ENCODE peak calls at places on chromosome 13, in eight cellular contexts. A, V, H, U, S, Q, R and Z are unnamed samples.

GRCh38 chr13:93225610-93226009 is 997 bp upstream of the GPC6 start:
- DNase-seq in A (no peak), V (no peak), H (no peak), U (no peak), S (no peak), Q (no peak), R (no peak), Z (peak; percentile 77)

GRCh38 chr13:43269037-43269476 is 245.7 kb downstream of the DNAJC15 start:
- DNase-seq in A (no peak), V (no peak), H (no peak), U (peak; percentile 97), S (no peak), Q (no peak), R (peak; percentile 55), Z (peak; percentile 84)

GRCh38 chr13:39385621-39386231 is 217.3 kb downstream of the LHFPL6 start:
- DNase-seq in A (no peak), V (no peak), H (no peak), U (no peak), S (peak; percentile 53), Q (no peak), R (no peak), Z (no peak)

GRCh38 chr13:67204731-67205130 is 25.4 kb downstream of the PCDH9 start:
- DNase-seq in A (no peak), V (no peak), H (no peak), U (no peak), S (no peak), Q (no peak), R (no peak), Z (no peak)

GRCh38 chr13:76969488-76970365 is 21.4 kb downstream of the ACOD1 start:
- DNase-seq in A (no peak), V (no peak), H (no peak), U (no peak), S (no peak), Q (no peak), R (no peak), Z (peak; percentile 88)

GRCh38 chr13:37342205-37342604 is 236.7 kb upstream of the CSNK1A1L start:
- DNase-seq in A (no peak), V (no peak), H (no peak), U (no peak), S (no peak), Q (no peak), R (no peak), Z (no peak)

GRCh38 chr13:24233351-24233901 is 72.9 kb downstream of the SPATA13 start:
- DNase-seq in A (no peak), V (no peak), H (no peak), U (peak; percentile 44), S (no peak), Q (no peak), R (no peak), Z (no peak)

GRCh38 chr13:113816248-113816924 is 47.5 kb downstream of the GAS6 start:
- DNase-seq in A (no peak), V (no peak), H (no peak), U (no peak), S (no peak), Q (no peak), R (no peak), Z (no peak)

GRCh38 chr13:114212096-114212495 is 22.6 kb upstream of the CDC16 start:
- DNase-seq in A (no peak), V (no peak), H (no peak), U (no peak), S (no peak), Q (no peak), R (peak; percentile 74), Z (no peak)

GRCh38 chr13:109331898-109332297 is 454.5 kb downstream of the IRS2 start:
- DNase-seq in A (no peak), V (no peak), H (no peak), U (peak; percentile 91), S (no peak), Q (no peak), R (no peak), Z (no peak)

GRCh38 chr13:77507931-77508776 is 27.4 kb upstream of the SCEL start:
- DNase-seq in A (no peak), V (no peak), H (no peak), U (peak; percentile 91), S (no peak), Q (no peak), R (no peak), Z (peak; percentile 92)

GRCh38 chr13:43905435-43906031 is 25.8 kb downstream of the LACC1 start:
- DNase-seq in A (peak; percentile 79), V (no peak), H (peak; percentile 45), U (peak; percentile 71), S (peak; percentile 73), Q (no peak), R (peak; percentile 1), Z (peak; percentile 48)

GRCh38 chr13:94620286-94620896 is 18.7 kb downstream of the GPR180 start:
- DNase-seq in A (peak; percentile 69), V (peak; percentile 14), H (peak; percentile 26), U (peak; percentile 33), S (no peak), Q (no peak), R (no peak), Z (peak; percentile 28)

GRCh38 chr13:30869491-30869890 is 36.6 kb upstream of the MEDAG start:
- DNase-seq in A (no peak), V (no peak), H (no peak), U (no peak), S (no peak), Q (no peak), R (no peak), Z (no peak)

GRCh38 chr13:53151692-53152421 is 123.2 kb downstream of the OLFM4 start:
- DNase-seq in A (peak; percentile 82), V (peak; percentile 42), H (peak; percentile 71), U (peak; percentile 14), S (peak; percentile 69), Q (no peak), R (no peak), Z (no peak)

GRCh38 chr13:30037306-30037705 is 186.9 kb upstream of the UBL3 start:
- DNase-seq in A (no peak), V (no peak), H (peak; percentile 21), U (no peak), S (no peak), Q (no peak), R (no peak), Z (no peak)

GRCh38 chr13:77698211-77699058 is 948 bp downstream of the SLAIN1 start:
- DNase-seq in A (peak; percentile 88), V (peak; percentile 40), H (peak; percentile 39), U (no peak), S (peak; percentile 76), Q (no peak), R (no peak), Z (no peak)

GRCh38 chr13:24644051-24644450 is 36.2 kb upstream of the ATP12A start:
- DNase-seq in A (no peak), V (no peak), H (no peak), U (peak; percentile 64), S (no peak), Q (no peak), R (no peak), Z (no peak)

GRCh38 chr13:48411281-48412099 is 1.4 kb downstream of the LPAR6 start:
- DNase-seq in A (no peak), V (no peak), H (no peak), U (no peak), S (no peak), Q (no peak), R (no peak), Z (no peak)

GRCh38 chr13:52160053-52160452 is 656 bp upstream of the NEK3 start:
- DNase-seq in A (no peak), V (no peak), H (no peak), U (no peak), S (no peak), Q (no peak), R (no peak), Z (no peak)

GRCh38 chr13:35704331-35704730 is 227.8 kb upstream of the MAB21L1 start:
- DNase-seq in A (no peak), V (no peak), H (no peak), U (no peak), S (no peak), Q (no peak), R (no peak), Z (no peak)

GRCh38 chr13:50494110-50494509 is 349.4 kb downstream of the DLEU7 start:
- DNase-seq in A (no peak), V (no peak), H (no peak), U (no peak), S (no peak), Q (no peak), R (no peak), Z (no peak)

GRCh38 chr13:66926851-66927524 is 303.1 kb downstream of the PCDH9 start:
- DNase-seq in A (no peak), V (no peak), H (no peak), U (no peak), S (no peak), Q (no peak), R (no peak), Z (peak; percentile 87)

GRCh38 chr13:80012281-80012680 is 328.6 kb downstream of the SPRY2 start:
- DNase-seq in A (no peak), V (no peak), H (no peak), U (peak; percentile 81), S (no peak), Q (no peak), R (no peak), Z (no peak)

GRCh38 chr13:40164137-40164536 is 502.3 kb downstream of the FOXO1 start:
- DNase-seq in A (no peak), V (no peak), H (no peak), U (peak; percentile 91), S (no peak), Q (no peak), R (no peak), Z (peak; percentile 67)

GRCh38 chr13:39306639-39307589 is 268.7 kb downstream of the NHLRC3 start:
- DNase-seq in A (no peak), V (no peak), H (no peak), U (no peak), S (no peak), Q (no peak), R (no peak), Z (no peak)

GRCh38 chr13:51041710-51042109 is 69.4 kb downstream of the C13orf42 start:
- DNase-seq in A (no peak), V (no peak), H (no peak), U (no peak), S (no peak), Q (no peak), R (no peak), Z (no peak)

GRCh38 chr13:46527237-46527636 is 25.7 kb upstream of the LRCH1 start:
- DNase-seq in A (no peak), V (no peak), H (no peak), U (peak; percentile 28), S (no peak), Q (no peak), R (no peak), Z (peak; percentile 12)